ENCODE peak calls at places on chromosomes 6 and 20, in eight cellular contexts. H is GM23248; M is dorsolateral prefrontal cortex; J is hepatocyte; Z is substantia nigra; E is tibial nerve; P is heart left ventricle; G is CD8-positive, alpha-beta T cell. C is an unnamed sample.

GRCh38 chr6:44161997-44162338 is 3.3 kb downstream of the CAPN11 start:
- DNase-seq in P (no peak), M (no peak), J (no peak), E (no peak), H (peak), G (no peak), Z (no peak), C (peak)

GRCh38 chr6:89793586-89793985 is 26.0 kb downstream of the MDN1 start:
- DNase-seq in M (no peak), E (no peak), H (no peak), J (no peak), P (peak), G (no peak), Z (no peak), C (no peak)

GRCh38 chr6:168310945-168311344 is 8.6 kb downstream of the DACT2 start:
- DNase-seq in M (no peak), Z (no peak), E (no peak), H (no peak), J (no peak), G (no peak), P (no peak), C (no peak)

GRCh38 chr20:56195946-56196345 is 52.6 kb upstream of the MC3R start:
- DNase-seq in M (no peak), H (no peak), P (no peak), E (no peak), Z (no peak), G (no peak), J (no peak), C (peak)

GRCh38 chr20:51434556-51435256 is 107.8 kb downstream of the NFATC2 start:
- DNase-seq in P (no peak), M (no peak), E (no peak), Z (no peak), H (peak), J (no peak), G (no peak), C (peak)

GRCh38 chr6:148448371-148449010 is 105.9 kb downstream of the SASH1 start:
- DNase-seq in P (no peak), H (no peak), Z (no peak), G (no peak), E (no peak), M (no peak), J (no peak), C (no peak)

GRCh38 chr6:90284236-90284744 is 12.4 kb downstream of the BACH2 start:
- DNase-seq in P (no peak), Z (no peak), M (no peak), E (no peak), J (peak), G (peak), H (peak), C (peak)

GRCh38 chr6:32194825-32195651 is 2.6 kb upstream of the GPSM3 start:
- DNase-seq in E (no peak), J (peak), G (peak), Z (no peak), H (peak), M (peak), P (no peak), C (peak)

GRCh38 chr6:136994782-136995181 is 50.0 kb downstream of the IL20RA start:
- DNase-seq in H (no peak), J (peak), Z (no peak), E (no peak), P (no peak), M (no peak), G (no peak), C (no peak)

GRCh38 chr6:100685747-100686146 is 195.4 kb downstream of the ASCC3 start:
- DNase-seq in G (no peak), P (no peak), Z (no peak), E (no peak), H (no peak), J (no peak), M (no peak), C (no peak)

GRCh38 chr20:17226410-17227198 is at the start of gene PCSK2:
- DNase-seq in M (peak), E (peak), G (no peak), Z (peak), H (peak), J (peak), P (no peak), C (no peak)

GRCh38 chr20:51759769-51760510 is 8.2 kb downstream of the ATP9A start:
- DNase-seq in E (no peak), J (no peak), H (peak), G (no peak), P (no peak), Z (no peak), M (no peak), C (no peak)

GRCh38 chr6:116556065-116556464 is 2.5 kb downstream of the CALHM4 start:
- DNase-seq in G (no peak), P (no peak), E (no peak), Z (no peak), M (no peak), J (no peak), H (peak), C (peak)

GRCh38 chr20:56626367-56627121 is 2.6 kb upstream of the TFAP2C start:
- DNase-seq in J (peak), G (no peak), P (no peak), H (peak), E (no peak), Z (no peak), M (no peak), C (peak)

GRCh38 chr20:51854912-51855311 is 52.6 kb upstream of the SALL4 start:
- DNase-seq in E (no peak), P (no peak), H (no peak), M (no peak), Z (no peak), G (no peak), J (no peak), C (peak)

GRCh38 chr20:19806806-19807691 is 49.0 kb downstream of the RIN2 start:
- DNase-seq in H (no peak), M (no peak), J (no peak), P (no peak), E (no peak), G (no peak), Z (no peak), C (peak)

GRCh38 chr20:23225407-23226060 is 125.1 kb upstream of the NXT1 start:
- DNase-seq in P (no peak), G (no peak), H (peak), E (peak), M (peak), Z (no peak), J (peak), C (peak)

GRCh38 chr20:38685853-38686473 is 38.3 kb upstream of the SLC32A1 start:
- DNase-seq in H (peak), M (peak), G (peak), J (peak), E (no peak), P (peak), Z (peak), C (peak)

GRCh38 chr6:16739329-16739801 is 21.9 kb downstream of the ATXN1 start:
- DNase-seq in Z (no peak), M (no peak), G (no peak), H (peak), J (no peak), E (no peak), P (no peak), C (peak)

GRCh38 chr6:47379328-47379727 is 69.6 kb upstream of the TNFRSF21 start:
- DNase-seq in P (no peak), E (no peak), G (no peak), M (no peak), H (peak), J (no peak), Z (no peak), C (no peak)

GRCh38 chr6:152130441-152130840 is 323.0 kb downstream of the ESR1 start:
- DNase-seq in E (no peak), H (peak), P (no peak), M (no peak), Z (no peak), G (no peak), J (no peak), C (peak)

GRCh38 chr20:50380697-50381040 is 129.5 kb upstream of the PTPN1 start:
- DNase-seq in Z (no peak), G (no peak), M (no peak), J (peak), H (peak), E (no peak), P (no peak), C (no peak)

GRCh38 chr6:135722679-135723078 is 128.8 kb upstream of the PDE7B start:
- DNase-seq in Z (no peak), P (no peak), G (no peak), J (peak), M (no peak), E (no peak), H (peak), C (peak)

GRCh38 chr6:44123544-44123943 is 3.7 kb downstream of the MRPL14 start:
- DNase-seq in J (no peak), G (no peak), E (no peak), Z (no peak), H (no peak), M (no peak), P (no peak), C (no peak)

GRCh38 chr6:14635195-14635594 is 517.6 kb downstream of the CD83 start:
- DNase-seq in H (no peak), M (no peak), G (peak), J (no peak), Z (no peak), E (no peak), P (no peak), C (no peak)

GRCh38 chr6:113328886-113329381 is 528.2 kb upstream of the MARCKS start:
- DNase-seq in M (peak), G (no peak), H (peak), E (no peak), P (peak), Z (no peak), J (no peak), C (no peak)

GRCh38 chr6:157755752-157756411 is 67.2 kb upstream of the SNX9 start:
- DNase-seq in P (no peak), H (no peak), E (no peak), M (no peak), J (no peak), Z (no peak), G (peak), C (no peak)

GRCh38 chr6:165891320-165891719 is 228.3 kb upstream of the PDE10A start:
- DNase-seq in G (no peak), M (no peak), H (no peak), J (no peak), Z (no peak), P (no peak), E (no peak), C (no peak)

GRCh38 chr20:34364013-34364382 is 925 bp downstream of the ITCH start:
- DNase-seq in J (peak), P (no peak), H (peak), M (no peak), G (no peak), E (no peak), Z (no peak), C (no peak)

GRCh38 chr6:39357998-39358686 is 35.6 kb upstream of the KCNK16 start:
- DNase-seq in P (peak), J (peak), G (no peak), Z (no peak), E (no peak), M (no peak), H (peak), C (no peak)

GRCh38 chr6:90149280-90149679 is 147.4 kb downstream of the BACH2 start:
- DNase-seq in P (no peak), E (no peak), M (no peak), G (no peak), H (no peak), J (peak), Z (no peak), C (no peak)

GRCh38 chr6:91166271-91166670 is 579.4 kb upstream of the MAP3K7 start:
- DNase-seq in G (no peak), M (no peak), E (no peak), J (no peak), H (peak), P (no peak), Z (no peak), C (no peak)

GRCh38 chr6:159760602-159761057 is 1.2 kb upstream of the ACAT2 start:
- DNase-seq in G (no peak), Z (no peak), E (no peak), J (peak), P (no peak), H (peak), M (no peak), C (peak)

GRCh38 chr20:6654490-6655247 is 112.8 kb upstream of the BMP2 start:
- DNase-seq in Z (no peak), G (no peak), M (no peak), P (no peak), J (peak), H (peak), E (no peak), C (peak)

GRCh38 chr20:3767434-3768341 is at the start of gene ADISSP:
- DNase-seq in P (peak), H (peak), M (peak), J (peak), E (peak), Z (peak), G (peak), C (peak)

GRCh38 chr6:47029865-47030561 is 12.1 kb downstream of the ADGRF1 start:
- DNase-seq in Z (no peak), H (no peak), J (no peak), G (no peak), M (no peak), P (no peak), E (no peak), C (no peak)

GRCh38 chr6:146433881-146434741 is 109.5 kb upstream of the RAB32 start:
- DNase-seq in M (no peak), H (peak), G (no peak), J (peak), P (no peak), E (no peak), Z (no peak), C (no peak)

GRCh38 chr6:489001-489400 is 97.4 kb downstream of the IRF4 start:
- DNase-seq in G (no peak), H (no peak), Z (no peak), M (no peak), P (no peak), E (no peak), J (no peak), C (no peak)
- H3K27ac ChIP-seq in G (no peak), H (no peak), Z (peak), M (no peak), P (no peak), E (no peak), J (no peak), C (no peak)

GRCh38 chr20:61244213-61244612 is 7.8 kb upstream of the CDH4 start:
- DNase-seq in E (no peak), G (no peak), P (no peak), J (no peak), H (no peak), Z (no peak), M (no peak), C (no peak)

GRCh38 chr20:61236677-61237076 is 15.4 kb upstream of the CDH4 start:
- DNase-seq in M (no peak), H (no peak), E (no peak), G (no peak), P (no peak), J (no peak), Z (no peak), C (no peak)

GRCh38 chr20:61246269-61246668 is 5.8 kb upstream of the CDH4 start:
- DNase-seq in J (no peak), H (no peak), P (no peak), E (no peak), Z (no peak), M (no peak), G (no peak), C (no peak)

DNA sequence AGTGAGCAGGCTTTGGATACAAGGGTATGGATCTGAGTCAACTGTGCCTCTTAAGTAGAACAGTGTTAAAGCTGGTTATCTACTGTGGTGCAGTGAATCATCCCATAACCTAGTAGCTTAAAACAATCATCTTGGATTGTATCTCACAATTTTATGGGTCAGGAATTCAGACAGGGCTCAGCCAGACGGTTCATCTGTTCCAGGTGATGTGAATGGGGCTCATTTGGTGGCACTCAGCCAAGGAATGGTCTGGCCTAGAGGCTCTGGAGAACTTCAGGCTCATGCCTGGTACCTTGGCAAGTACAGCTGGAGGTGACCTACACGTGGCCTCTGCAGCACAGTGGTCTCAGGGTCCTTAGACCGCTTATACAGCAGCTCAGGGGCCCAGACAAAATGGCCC is 11.2 kb upstream of the CDH4 start:
- DNase-seq in P (no peak), Z (no peak), G (no peak), J (no peak), M (no peak), E (no peak), H (no peak), C (no peak)
- H3K27ac ChIP-seq in P (no peak), Z (no peak), G (no peak), J (no peak), M (no peak), E (no peak), H (no peak), C (no peak)

GRCh38 chr6:131761061-131761761 is 46.6 kb upstream of the ENPP1 start:
- DNase-seq in Z (no peak), J (no peak), G (no peak), E (no peak), H (peak), M (no peak), P (no peak), C (peak)
- H3K27ac ChIP-seq in Z (no peak), J (no peak), G (no peak), E (no peak), H (peak), M (no peak), P (no peak), C (no peak)

DNA sequence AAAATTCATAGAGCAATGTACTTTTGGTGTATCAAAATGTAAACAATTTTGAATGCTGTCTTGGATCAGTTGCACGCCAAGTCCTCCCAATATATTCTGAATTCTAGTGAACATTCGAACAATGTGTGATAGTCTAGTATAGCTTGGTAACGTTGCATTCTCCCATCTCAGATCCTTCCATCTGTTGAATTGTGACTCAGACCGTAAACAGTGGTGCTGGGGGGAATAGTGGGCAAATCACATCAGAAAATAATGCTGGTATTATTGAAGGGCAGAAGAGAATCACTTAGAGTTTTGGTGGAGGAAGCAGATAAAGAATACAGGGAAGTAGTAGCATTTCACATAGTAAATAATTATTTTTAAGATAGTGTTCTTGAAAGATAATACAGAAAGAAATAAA is 45.7 kb upstream of the PBOV1 start:
- DNase-seq in M (no peak), G (no peak), Z (no peak), P (no peak), H (no peak), J (no peak), E (no peak), C (no peak)
- H3K27ac ChIP-seq in M (peak), G (no peak), Z (peak), P (no peak), H (no peak), J (no peak), E (no peak), C (no peak)